ENCODE peak calls at places on chromosome 2, in eight cellular contexts. I is endothelial cell of umbilical vein, T is GM23248, R is neural progenitor cell, Q is PC-9, U is neuronal stem cell, C is hepatocyte, P is H1. J is an unnamed sample. For H3K27me3, the result is how much of the 10 kb centered on the place peaks cover.

GRCh38 chr2:240400319-240401161 is 34.9 kb upstream of the GPC1 start:
- DNase-seq in I (no peak), U (no peak), T (no peak), R (no peak), P (no peak), Q (no peak), C (no peak), J (no peak)

GRCh38 chr2:139031722-139032121 is 251.5 kb upstream of the NXPH2 start:
- DNase-seq in C (peak), P (no peak), U (no peak), I (no peak), R (peak), T (no peak), Q (peak), J (no peak)

GRCh38 chr2:28102455-28102874 is 211.9 kb downstream of the BABAM2 start:
- DNase-seq in U (no peak), C (no peak), T (peak), R (no peak), Q (no peak), P (no peak), I (peak), J (no peak)

GRCh38 chr2:190607014-190607597 is 41.8 kb upstream of the NAB1 start:
- DNase-seq in R (no peak), U (no peak), I (no peak), T (peak), Q (peak), P (no peak), C (no peak), J (no peak)

GRCh38 chr2:113707106-113707505 is 49.3 kb downstream of the SLC35F5 start:
- DNase-seq in Q (no peak), C (no peak), U (no peak), R (no peak), P (no peak), I (no peak), T (no peak), J (no peak)

GRCh38 chr2:118148133-118148532 is 59.9 kb downstream of the INSIG2 start:
- DNase-seq in P (no peak), C (no peak), U (no peak), Q (no peak), R (no peak), I (no peak), T (no peak), J (no peak)

GRCh38 chr2:197498937-197499593 is 575 bp downstream of the HSPD1 start:
- DNase-seq in T (peak), Q (peak), P (peak), C (peak), U (peak), I (peak), R (peak), J (peak)

GRCh38 chr2:109614715-109615636 is 812 bp downstream of the SOWAHC start:
- DNase-seq in U (peak), Q (no peak), R (peak), I (peak), C (peak), T (peak), P (peak), J (no peak)

GRCh38 chr2:31526946-31527345 is 53.8 kb downstream of the SRD5A2 start:
- DNase-seq in P (no peak), I (no peak), U (no peak), C (peak), R (no peak), Q (no peak), T (no peak), J (no peak)
- H3K27me3 ChIP-seq in P (under half), I (under half), U (under half), C (under half), R (under half), Q (under half), T (under half), J (under half)

DNA sequence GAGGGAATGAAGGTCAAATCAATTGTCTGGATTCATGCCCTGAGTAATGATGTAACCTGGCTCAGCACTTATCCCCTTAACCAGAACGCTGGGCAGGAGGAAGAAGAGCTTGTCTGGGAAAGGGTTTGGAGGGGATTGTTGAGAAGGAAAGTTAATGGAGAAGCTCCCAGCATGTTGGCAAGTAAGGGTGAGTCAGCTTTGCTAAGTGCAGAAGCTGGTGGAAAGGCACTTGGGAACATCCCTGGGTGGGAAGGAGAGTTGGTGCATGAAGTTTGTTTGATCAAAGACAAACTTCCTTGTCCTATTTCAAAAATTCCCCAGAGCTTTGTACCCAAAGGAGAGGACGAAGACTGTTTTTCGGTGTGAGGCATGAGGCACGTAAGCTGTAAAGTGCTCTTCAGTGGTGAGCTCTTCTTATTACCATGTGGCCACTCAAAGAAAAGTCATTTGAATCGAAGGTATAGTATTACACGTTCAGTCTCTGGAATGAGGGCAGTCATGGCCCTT is 17.6 kb upstream of the DAW1 start:
- DNase-seq in T (peak), I (no peak), Q (no peak), P (no peak), C (no peak), U (no peak), R (no peak), J (no peak)
- H3K4me2 ChIP-seq in T (no peak), I (no peak), Q (no peak), P (no peak), C (no peak), U (no peak), R (no peak), J (no peak)

GRCh38 chr2:121030523-121030922 is 254.5 kb downstream of the TFCP2L1 start:
- DNase-seq in R (no peak), Q (no peak), T (no peak), I (no peak), P (no peak), U (no peak), C (no peak), J (no peak)

GRCh38 chr2:121034551-121034950 is 250.5 kb downstream of the TFCP2L1 start:
- DNase-seq in T (no peak), P (peak), U (no peak), R (no peak), I (no peak), Q (no peak), C (no peak), J (no peak)

GRCh38 chr2:121031568-121032340 is 253.2 kb downstream of the TFCP2L1 start:
- DNase-seq in C (no peak), U (no peak), P (no peak), R (no peak), I (no peak), Q (no peak), T (no peak), J (no peak)

GRCh38 chr2:121036226-121036692 is 248.7 kb downstream of the TFCP2L1 start:
- DNase-seq in Q (no peak), C (peak), T (no peak), P (peak), R (no peak), I (no peak), U (no peak), J (no peak)

DNA sequence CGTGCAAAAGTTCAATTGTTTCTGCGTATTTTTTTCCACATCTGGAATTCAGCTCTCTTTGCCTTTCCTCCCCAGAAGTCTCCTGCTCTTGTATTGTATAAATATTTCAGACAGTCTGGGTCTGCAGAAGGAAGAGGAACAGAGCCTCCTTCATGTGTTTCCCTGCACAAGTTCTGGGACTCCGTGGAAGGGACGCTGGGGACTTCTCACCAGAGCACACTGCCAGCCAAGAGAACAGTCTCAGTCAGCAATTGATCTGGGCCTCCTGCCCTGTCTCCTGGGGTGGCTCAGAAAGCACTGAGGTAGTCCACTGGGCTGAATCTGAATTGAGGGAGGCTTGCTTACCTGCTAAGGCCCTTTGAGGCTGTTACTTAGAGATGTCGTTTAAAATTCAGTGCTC is 251.4 kb downstream of the TFCP2L1 start:
- DNase-seq in R (no peak), I (no peak), C (no peak), T (no peak), Q (no peak), P (no peak), U (no peak), J (no peak)
- H3K27me3 ChIP-seq in R (half or more), I (under half), C (half or more), T (half or more), Q (half or more), P (under half), U (under half), J (under half)

GRCh38 chr2:122020377-122020776 is 264.9 kb downstream of the TSN start:
- DNase-seq in R (no peak), I (no peak), P (no peak), Q (no peak), T (no peak), U (no peak), C (no peak), J (no peak)

GRCh38 chr2:122018736-122019135 is 263.3 kb downstream of the TSN start:
- DNase-seq in I (no peak), T (no peak), P (no peak), R (no peak), Q (no peak), C (no peak), U (no peak), J (no peak)

GRCh38 chr2:122022531-122022930 is 267.1 kb downstream of the TSN start:
- DNase-seq in U (no peak), R (no peak), T (no peak), I (no peak), P (no peak), C (no peak), Q (no peak), J (no peak)

GRCh38 chr2:122023059-122023879 is 267.8 kb downstream of the TSN start:
- DNase-seq in R (no peak), Q (no peak), I (no peak), C (no peak), T (no peak), P (no peak), U (no peak), J (no peak)

DNA sequence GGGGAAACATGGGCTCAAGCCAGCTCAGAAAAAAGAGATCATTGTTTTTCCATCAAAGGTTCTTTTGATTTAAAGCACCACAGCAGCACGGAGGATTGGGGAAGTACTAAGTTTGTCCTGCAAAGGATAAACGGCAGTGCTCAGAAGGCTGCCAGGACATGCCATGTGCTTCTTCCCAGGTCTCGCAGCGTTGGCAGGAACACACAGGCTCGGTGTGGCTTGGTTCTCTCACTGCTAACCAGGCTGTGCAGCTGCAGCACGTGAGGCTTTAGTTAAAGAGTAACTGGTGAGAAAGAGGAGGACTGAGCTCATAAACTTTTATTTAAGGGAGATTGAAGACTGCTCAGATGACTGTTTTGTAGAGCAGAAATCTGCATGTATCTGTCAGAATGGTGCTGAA is 264.3 kb downstream of the TSN start:
- DNase-seq in R (no peak), T (peak), P (no peak), I (no peak), U (no peak), C (peak), Q (no peak), J (peak)
- H3K4me2 ChIP-seq in R (no peak), T (no peak), P (no peak), I (no peak), U (no peak), C (peak), Q (no peak), J (no peak)

GRCh38 chr2:39491653-39492052 is 54.6 kb upstream of the MAP4K3 start:
- DNase-seq in T (no peak), P (no peak), C (no peak), I (no peak), U (no peak), R (no peak), Q (no peak), J (no peak)
- H3K27me3 ChIP-seq in T (under half), P (under half), C (under half), I (under half), U (under half), R (under half), Q (under half), J (under half)

GRCh38 chr2:10404324-10405143 is 43.6 kb downstream of the ODC1 start:
- DNase-seq in R (peak), Q (no peak), C (no peak), U (no peak), T (peak), P (no peak), I (no peak), J (no peak)
- H3K4me2 ChIP-seq in R (peak), Q (peak), C (no peak), U (no peak), T (peak), P (no peak), I (peak), J (no peak)

GRCh38 chr2:86788172-86788571 is 2.5 kb downstream of the CD8A start:
- DNase-seq in U (no peak), P (no peak), T (no peak), C (no peak), R (no peak), Q (no peak), I (no peak), J (no peak)
- H3K27me3 ChIP-seq in U (half or more), P (under half), T (half or more), C (half or more), R (half or more), Q (under half), I (under half), J (under half)

DNA sequence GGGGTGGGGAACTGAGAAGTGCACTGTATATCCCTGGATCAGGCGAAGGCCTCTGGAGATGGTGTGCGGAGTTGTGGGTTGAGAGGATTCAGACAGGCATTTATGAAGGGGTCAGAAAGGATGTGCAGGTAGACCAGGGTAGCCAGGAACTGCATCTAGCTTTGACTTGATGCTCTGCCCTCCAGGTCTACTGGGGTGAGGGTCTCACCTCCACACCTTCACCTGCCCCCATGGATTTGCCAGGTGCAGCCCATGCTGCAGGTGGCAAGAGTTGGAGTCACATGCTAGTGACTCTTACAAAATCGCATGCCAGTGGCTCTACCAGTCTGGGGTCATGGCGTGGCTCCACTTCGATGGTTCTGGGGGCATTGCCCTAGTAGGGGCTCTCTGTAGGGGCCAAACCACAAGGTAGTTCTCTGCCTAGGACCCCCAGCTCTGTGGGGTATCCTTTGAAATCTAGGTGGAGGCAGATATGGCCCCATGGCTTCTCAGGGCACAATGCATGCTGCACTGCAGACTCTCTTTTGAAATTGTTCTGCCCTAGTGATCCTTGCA is 18.9 kb upstream of the KCNF1 start:
- DNase-seq in R (no peak), T (no peak), P (no peak), Q (no peak), U (no peak), I (no peak), C (no peak), J (no peak)
- H3K4me2 ChIP-seq in R (peak), T (no peak), P (no peak), Q (no peak), U (no peak), I (no peak), C (no peak), J (no peak)

J was measured in Karpas-422.